ENCODE peak calls at places on chromosome 11, in eight cellular contexts. D is fibroblast of mammary gland, T is AG10803, Z is cardiac muscle cell, L is LNCaP clone FGC, X is heart left ventricle, S is HCT116, G is tibial nerve. H is an unnamed sample.

GRCh38 chr11:76234704-76235232 is 28.5 kb upstream of the WNT11 start:
- DNase-seq in Z (no peak), G (peak), S (no peak), T (no peak), D (peak), X (peak), L (no peak), H (peak)

GRCh38 chr11:45219411-45219810 is 66.7 kb downstream of the SYT13 start:
- DNase-seq in G (no peak), D (no peak), Z (no peak), L (no peak), T (no peak), S (no peak), X (no peak), H (no peak)

GRCh38 chr11:22432331-22433065 is 94.3 kb downstream of the SLC17A6 start:
- DNase-seq in X (peak), T (peak), L (no peak), D (peak), S (no peak), Z (peak), G (peak), H (no peak)

GRCh38 chr11:119584193-119585037 is 144.6 kb downstream of the NECTIN1 start:
- DNase-seq in L (no peak), D (peak), X (peak), Z (peak), T (peak), S (no peak), G (no peak), H (peak)

GRCh38 chr11:19275496-19275895 is 34.8 kb upstream of the E2F8 start:
- DNase-seq in T (no peak), Z (no peak), X (no peak), L (no peak), D (no peak), S (no peak), G (no peak), H (no peak)

GRCh38 chr11:126088999-126089398 is 26.3 kb upstream of the CDON start:
- DNase-seq in L (no peak), T (no peak), Z (no peak), D (no peak), X (no peak), S (no peak), G (no peak), H (no peak)

GRCh38 chr11:69922015-69922595 is 102.9 kb upstream of the FGF3 start:
- DNase-seq in G (no peak), X (peak), L (no peak), D (no peak), Z (no peak), T (no peak), S (no peak), H (no peak)

GRCh38 chr11:94815705-94816344 is 47.7 kb downstream of the AMOTL1 start:
- DNase-seq in Z (no peak), D (peak), G (no peak), T (no peak), L (no peak), X (no peak), S (peak), H (no peak)

GRCh38 chr11:96905084-96905641 is 515.4 kb downstream of the JRKL start:
- DNase-seq in D (no peak), G (no peak), Z (no peak), X (no peak), S (no peak), L (no peak), T (no peak), H (no peak)

GRCh38 chr11:65625628-65626342 is 10.2 kb downstream of the PCNX3 start:
- DNase-seq in X (peak), D (peak), T (peak), S (no peak), Z (peak), L (no peak), G (no peak), H (peak)

GRCh38 chr11:71462726-71463125 is 9.7 kb downstream of the NADSYN1 start:
- DNase-seq in S (no peak), G (no peak), X (no peak), T (no peak), Z (no peak), D (no peak), L (no peak), H (no peak)

DNA sequence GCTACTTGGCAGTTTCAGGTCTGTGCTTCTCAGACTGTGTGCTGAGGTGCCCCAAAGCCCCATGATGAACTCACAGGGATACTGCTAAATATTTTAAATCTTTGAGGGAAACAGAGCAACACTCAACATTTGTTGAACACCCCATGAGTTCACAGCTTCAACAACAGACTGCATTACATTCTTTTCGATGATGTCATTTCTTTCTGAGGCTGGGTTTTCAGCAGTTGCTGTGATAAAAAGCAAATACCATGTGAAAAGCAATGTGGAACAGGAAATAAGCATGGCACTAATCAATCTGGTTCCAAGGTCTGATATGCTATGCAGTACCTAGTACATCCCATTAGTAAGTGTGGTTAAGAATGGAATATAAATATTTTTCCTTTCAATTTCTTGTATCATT is 82.7 kb downstream of the RPL27A start:
- DNase-seq in G (no peak), Z (peak), D (peak), L (no peak), T (peak), S (no peak), X (no peak), H (no peak)
- H3K4me3 ChIP-seq in G (no peak), Z (no peak), D (no peak), L (no peak), T (no peak), S (no peak), X (no peak), H (no peak)

GRCh38 chr11:12685229-12685628 is 11.0 kb downstream of the TEAD1 start:
- DNase-seq in T (no peak), X (no peak), G (no peak), Z (no peak), D (no peak), S (no peak), L (no peak), H (no peak)

GRCh38 chr11:12684821-12685220 is 10.6 kb downstream of the TEAD1 start:
- DNase-seq in L (no peak), X (no peak), D (no peak), T (no peak), G (no peak), Z (no peak), S (no peak), H (no peak)

GRCh38 chr11:12684354-12684753 is 10.1 kb downstream of the TEAD1 start:
- DNase-seq in Z (no peak), X (no peak), L (no peak), D (no peak), S (no peak), T (no peak), G (no peak), H (no peak)

GRCh38 chr11:12682730-12683500 is 8.7 kb downstream of the TEAD1 start:
- DNase-seq in G (no peak), D (no peak), T (no peak), L (no peak), X (no peak), S (no peak), Z (no peak), H (no peak)

DNA sequence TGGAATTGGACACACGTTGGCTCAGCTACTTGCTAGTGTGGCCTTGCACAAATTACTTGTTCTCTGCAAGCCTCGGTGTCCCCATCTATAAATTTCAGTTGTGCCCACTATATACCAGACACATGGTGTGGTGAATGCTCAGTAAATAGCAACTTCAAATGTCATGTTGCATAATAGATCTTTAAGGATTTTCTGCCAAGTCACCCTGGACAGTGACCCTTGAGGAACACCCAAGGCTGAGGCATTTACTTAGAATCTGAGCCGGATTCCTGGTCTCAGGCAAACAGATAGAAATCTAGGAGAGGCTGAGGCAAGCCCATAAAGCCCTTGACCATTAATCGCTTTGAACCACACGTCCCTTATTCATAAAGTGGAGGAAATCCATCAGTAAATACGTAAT is 9.6 kb downstream of the TEAD1 start:
- DNase-seq in G (no peak), X (no peak), D (peak), Z (no peak), T (peak), L (no peak), S (no peak), H (no peak)
- H3K4me3 ChIP-seq in G (no peak), X (no peak), D (no peak), Z (no peak), T (no peak), L (no peak), S (no peak), H (no peak)

GRCh38 chr11:124837491-124837856 is 27.8 kb upstream of the ROBO3 start:
- DNase-seq in X (no peak), Z (peak), G (no peak), S (peak), T (peak), L (peak), D (peak), H (peak)

GRCh38 chr11:124839972-124840621 is 25.1 kb upstream of the ROBO3 start:
- DNase-seq in X (no peak), G (no peak), L (no peak), S (no peak), Z (no peak), T (no peak), D (no peak), H (no peak)

GRCh38 chr11:124840666-124841065 is 24.6 kb upstream of the ROBO3 start:
- DNase-seq in Z (no peak), X (no peak), T (no peak), L (no peak), S (no peak), G (no peak), D (no peak), H (no peak)

GRCh38 chr11:124841186-124841585 is 24.0 kb upstream of the ROBO3 start:
- DNase-seq in X (no peak), Z (no peak), T (no peak), S (no peak), G (no peak), D (no peak), L (no peak), H (no peak)

DNA sequence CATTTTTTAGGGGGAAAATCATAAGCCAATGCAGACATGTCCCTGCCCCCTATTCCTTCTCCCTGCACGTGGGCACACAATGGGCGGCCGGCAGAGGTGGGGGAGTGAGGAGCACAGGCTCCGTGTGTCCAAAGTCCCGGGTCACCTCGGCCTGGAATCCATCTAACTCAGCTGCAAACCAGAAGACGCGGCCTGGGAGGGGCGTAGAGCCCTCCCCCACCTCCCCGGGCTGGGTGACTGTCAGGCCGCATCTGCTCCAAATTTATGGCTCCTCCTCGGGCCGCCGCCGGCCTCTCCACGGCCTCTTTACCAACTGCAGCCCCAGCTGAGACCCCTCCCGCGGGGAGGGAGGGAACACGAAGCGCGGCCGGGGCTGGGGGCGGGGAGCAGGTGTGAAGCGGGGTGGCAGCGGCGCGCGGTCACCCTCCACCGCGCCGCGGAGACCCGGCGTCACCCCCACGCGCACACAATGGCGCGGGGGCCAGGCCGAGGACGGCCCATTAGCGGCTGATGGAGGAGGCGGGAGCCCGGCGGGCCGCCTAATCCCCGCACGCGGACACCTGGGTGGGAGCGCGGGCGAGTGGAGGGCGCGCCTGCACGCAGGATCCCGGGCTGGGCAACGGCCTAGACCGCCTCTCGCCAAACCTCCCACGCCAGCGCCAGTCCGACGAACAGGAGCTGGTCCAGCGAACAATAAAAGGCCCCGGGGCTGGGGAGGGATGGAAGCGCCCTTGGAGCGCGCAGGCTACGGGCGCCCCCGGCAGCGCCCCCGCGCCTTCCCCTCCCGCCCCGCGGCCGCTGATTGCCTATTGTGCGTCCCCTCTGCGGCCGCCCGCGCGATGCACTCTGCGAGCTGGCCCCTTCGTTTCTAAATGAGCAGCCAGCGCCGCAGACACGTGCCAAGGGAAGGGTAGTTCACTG is 25.9 kb upstream of the ROBO3 start:
- DNase-seq in G (no peak), D (no peak), L (no peak), S (no peak), T (no peak), X (no peak), Z (no peak), H (no peak)
- H3K4me3 ChIP-seq in G (peak), D (peak), L (no peak), S (no peak), T (peak), X (peak), Z (peak), H (no peak)

GRCh38 chr11:63738720-63739360 is 29.7 kb downstream of the ZFTA start:
- DNase-seq in T (peak), X (no peak), D (peak), L (peak), G (peak), Z (peak), S (peak), H (peak)
- H3K4me3 ChIP-seq in T (no peak), X (no peak), D (no peak), L (no peak), G (no peak), Z (no peak), S (no peak), H (no peak)

DNA sequence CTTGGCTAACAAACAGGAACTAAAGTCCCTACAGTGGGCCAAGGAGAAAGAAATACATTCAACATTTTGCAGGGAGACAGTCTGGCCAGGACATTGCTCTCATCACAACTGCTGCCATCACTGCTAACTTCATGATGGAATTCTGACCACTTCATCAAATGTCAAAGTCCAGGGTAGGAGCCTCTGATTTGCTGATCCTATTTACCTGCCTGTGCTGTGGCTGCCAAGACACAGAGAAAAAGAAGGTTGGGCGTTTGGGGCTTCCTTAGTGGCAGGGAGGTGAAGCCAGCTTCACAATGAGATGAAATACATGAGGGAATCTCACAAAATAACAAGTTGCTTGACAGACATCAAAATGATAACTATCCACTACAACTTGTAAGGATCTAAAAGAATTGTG is 343.9 kb upstream of the CADM1 start:
- DNase-seq in X (no peak), D (no peak), L (no peak), T (no peak), S (no peak), G (no peak), Z (no peak), H (no peak)
- H3K4me3 ChIP-seq in X (no peak), D (no peak), L (no peak), T (no peak), S (no peak), G (no peak), Z (no peak), H (no peak)

GRCh38 chr11:17478064-17478463 is 1.4 kb upstream of the ABCC8 start:
- DNase-seq in Z (no peak), S (no peak), D (no peak), X (no peak), G (no peak), T (no peak), L (no peak), H (no peak)

GRCh38 chr11:17477361-17477760 is 716 bp upstream of the ABCC8 start:
- DNase-seq in L (no peak), S (no peak), X (no peak), T (no peak), G (no peak), D (no peak), Z (no peak), H (no peak)

GRCh38 chr11:17477084-17477333 is 364 bp upstream of the ABCC8 start:
- DNase-seq in G (no peak), S (no peak), X (no peak), D (no peak), Z (no peak), T (no peak), L (no peak), H (no peak)

GRCh38 chr11:17475666-17476316 is 854 bp downstream of the ABCC8 start:
- DNase-seq in S (no peak), L (no peak), Z (no peak), X (no peak), D (no peak), T (no peak), G (no peak), H (no peak)

DNA sequence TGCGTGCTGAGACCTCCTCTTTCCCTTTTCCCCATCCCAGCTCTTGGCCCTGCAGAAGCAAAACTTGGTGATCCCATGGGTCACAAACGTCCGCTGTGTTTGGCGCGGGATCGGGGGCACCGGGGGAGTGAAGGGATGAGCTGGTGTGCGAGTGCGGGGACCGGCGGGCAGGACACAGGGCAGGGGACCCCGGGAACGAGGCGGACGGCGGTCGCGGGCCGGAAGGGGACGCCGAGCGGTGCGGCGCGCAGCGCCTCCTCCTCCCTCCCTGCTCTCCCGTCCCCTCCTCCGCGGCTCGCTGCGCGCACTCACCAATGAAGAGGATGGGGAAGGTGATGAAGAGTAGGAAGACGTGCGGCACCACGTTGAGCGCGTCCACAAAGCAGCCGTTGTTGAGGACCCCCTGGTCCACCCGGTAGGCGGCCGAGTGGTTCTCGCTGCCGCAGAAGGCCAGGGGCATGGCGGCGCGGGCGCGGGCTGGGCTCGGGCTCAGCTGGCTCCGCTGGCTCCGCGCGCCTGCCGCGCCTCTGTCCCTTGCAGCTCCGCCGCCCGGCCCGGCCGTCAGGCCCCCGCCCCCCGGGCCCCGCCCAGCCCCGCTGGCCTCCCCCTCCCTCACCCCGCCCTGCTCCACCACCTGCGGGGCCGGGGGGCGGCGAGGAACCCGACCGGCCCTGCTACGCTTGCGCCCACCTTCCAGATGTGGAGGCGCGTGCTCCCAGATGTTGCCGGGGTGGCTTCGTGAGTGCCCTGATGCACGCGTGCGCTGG is at the start of gene ABCC8:
- DNase-seq in X (no peak), G (no peak), S (no peak), D (no peak), L (no peak), Z (no peak), T (no peak), H (no peak)
- H3K4me3 ChIP-seq in X (peak), G (peak), S (no peak), D (no peak), L (peak), Z (peak), T (no peak), H (no peak)

DNA sequence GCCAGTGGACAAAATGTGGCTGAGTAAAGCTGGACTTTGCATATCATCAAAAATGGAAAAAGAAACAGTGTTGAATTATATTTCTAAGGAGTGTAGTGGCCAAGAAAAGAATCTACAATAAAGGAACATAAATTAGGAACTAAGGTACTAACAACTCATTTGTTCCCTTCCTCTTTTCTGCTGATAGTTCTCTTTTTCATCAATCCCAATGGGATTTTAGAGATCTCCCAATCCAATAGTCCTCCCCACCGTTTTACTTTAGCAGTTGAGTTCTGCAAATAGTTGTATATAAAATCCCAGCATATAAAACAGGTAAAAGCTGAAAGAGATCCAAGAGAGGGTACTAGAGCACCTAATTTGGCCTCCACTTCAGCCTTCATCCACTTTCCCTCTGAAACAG is 2.0 kb downstream of the PRCP start:
- DNase-seq in L (no peak), Z (no peak), S (no peak), D (no peak), T (no peak), X (no peak), G (no peak), H (no peak)
- H3K4me3 ChIP-seq in L (no peak), Z (no peak), S (no peak), D (no peak), T (no peak), X (no peak), G (no peak), H (no peak)